ENCODE peak calls at places on chromosomes 4 and X, in five cellular contexts. F, E, U, K and M are unnamed samples.

GRCh38 chrX:41322821-41323603 is 10.9 kb upstream of the DDX3X start:
- DNase-seq in F (no peak), E (no peak), K (no peak), U (no peak), M (no peak)

GRCh38 chr4:105198541-105198940 is 51.9 kb downstream of the TET2 start:
- DNase-seq in K (no peak), E (no peak), F (no peak), U (no peak), M (no peak)

GRCh38 chr4:36392049-36392448 is 110.6 kb downstream of the DTHD1 start:
- DNase-seq in F (peak), K (no peak), E (no peak), U (no peak), M (no peak)

GRCh38 chr4:110867981-110868380 is 245.1 kb upstream of the PITX2 start:
- DNase-seq in U (no peak), K (peak), E (no peak), F (no peak), M (no peak)

GRCh38 chrX:118550792-118551191 is 55.2 kb downstream of the DOCK11 start:
- DNase-seq in U (no peak), E (no peak), K (no peak), F (no peak), M (peak)

GRCh38 chr4:165079476-165079875 is 25.8 kb downstream of the TRIM75 start:
- DNase-seq in F (peak), E (no peak), U (no peak), K (no peak), M (no peak)

GRCh38 chrX:8044861-8045434 is 117.7 kb upstream of the PNPLA4 start:
- DNase-seq in U (no peak), K (no peak), F (peak), E (no peak), M (no peak)

GRCh38 chr4:39928538-39928937 is 49.2 kb downstream of the PDS5A start:
- DNase-seq in F (no peak), U (no peak), E (no peak), K (no peak), M (no peak)

GRCh38 chr4:25367004-25367621 is 9.9 kb upstream of the ANAPC4 start:
- DNase-seq in F (peak), U (no peak), K (peak), E (no peak), M (peak)

GRCh38 chrX:132875705-132876508 is 82.5 kb downstream of the HS6ST2 start:
- DNase-seq in F (no peak), E (no peak), K (no peak), U (no peak), M (no peak)

GRCh38 chr4:87973283-87974169 is 2.0 kb upstream of the SPP1 start:
- DNase-seq in E (peak), U (no peak), F (peak), K (peak), M (peak)

GRCh38 chrX:40877869-40878268 is 142.5 kb upstream of the MED14 start:
- DNase-seq in K (peak), F (peak), E (no peak), U (peak), M (no peak)

GRCh38 chr4:87103086-87103485 is 117.3 kb downstream of the KLHL8 start:
- DNase-seq in U (no peak), F (no peak), K (no peak), E (no peak), M (no peak)

GRCh38 chr4:20612313-20612712 is 87.9 kb upstream of the PACRGL start:
- DNase-seq in F (peak), U (no peak), K (no peak), E (no peak), M (no peak)

GRCh38 chr4:24845132-24845531 is 49.8 kb downstream of the SOD3 start:
- DNase-seq in K (no peak), E (no peak), F (no peak), U (no peak), M (no peak)

GRCh38 chr4:87865288-87865687 is 32.5 kb downstream of the MEPE start:
- DNase-seq in E (no peak), K (peak), F (peak), U (no peak), M (no peak)

GRCh38 chr4:163191999-163192398 is 25.3 kb upstream of the NAF1 start:
- DNase-seq in F (no peak), K (no peak), U (no peak), E (no peak), M (peak)

GRCh38 chr4:101294591-101294990 is 52.7 kb downstream of the PPP3CA start:
- DNase-seq in U (no peak), E (no peak), F (no peak), K (no peak), M (no peak)

GRCh38 chr4:135277116-135277979 is 1075.8 kb upstream of the PABPC4L start:
- DNase-seq in U (no peak), E (no peak), K (peak), F (peak), M (peak)

GRCh38 chr4:94714761-94715160 is 43.0 kb upstream of the BMPR1B start:
- DNase-seq in E (no peak), K (peak), U (no peak), F (peak), M (peak)

GRCh38 chrX:124211312-124211942 is 121.0 kb upstream of the TEX13D start:
- DNase-seq in U (no peak), K (peak), E (no peak), F (no peak), M (peak)

GRCh38 chr4:70703695-70704332 is 15.5 kb downstream of the UTP3 start:
- DNase-seq in E (no peak), F (peak), K (peak), U (no peak), M (peak)

GRCh38 chrX:100587846-100588245 is 3.1 kb downstream of the TNMD start:
- DNase-seq in U (no peak), E (no peak), F (no peak), K (no peak), M (no peak)

GRCh38 chr4:177155454-177155853 is 154.2 kb upstream of the NEIL3 start:
- DNase-seq in U (no peak), E (no peak), K (no peak), F (no peak), M (no peak)

GRCh38 chrX:275967-276587 is 5.1 kb upstream of the PLCXD1 start:
- DNase-seq in F (peak), U (no peak), K (peak), E (peak), M (peak)

GRCh38 chr4:138217567-138217966 is 24.6 kb downstream of the SLC7A11 start:
- DNase-seq in E (no peak), U (no peak), F (no peak), K (no peak), M (no peak)

GRCh38 chrX:134753185-134754008 is 95.1 kb upstream of the PLAC1 start:
- DNase-seq in E (no peak), F (peak), K (peak), U (no peak), M (peak)

GRCh38 chr4:7430368-7430964 is 4.3 kb downstream of the PSAPL1 start:
- DNase-seq in K (no peak), U (no peak), E (peak), F (no peak), M (no peak)

GRCh38 chrX:48761674-48762471 is at the start of gene GLOD5:
- DNase-seq in K (no peak), E (peak), F (no peak), U (no peak), M (no peak)

DNA sequence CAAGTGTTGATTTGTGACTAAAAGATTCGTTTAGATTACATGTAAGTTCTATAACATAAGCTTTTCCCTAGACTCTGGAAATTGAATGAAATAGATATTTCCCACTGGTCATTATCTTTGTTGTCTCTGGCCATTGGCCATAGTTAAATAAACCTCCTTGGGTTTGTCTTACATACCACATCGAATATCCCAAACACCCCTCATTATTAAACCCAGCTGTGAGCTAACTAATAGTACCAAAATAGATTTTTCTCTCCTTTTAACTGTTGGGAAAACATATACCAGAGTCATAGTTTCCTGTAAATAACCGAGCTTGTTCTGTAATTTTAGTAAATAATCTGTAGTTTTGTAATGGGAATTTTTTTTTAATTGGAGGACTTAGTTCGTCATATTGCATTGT is 534.8 kb downstream of the IQCM start:
- DNase-seq in E (no peak), K (no peak), F (peak), U (no peak), M (no peak)
- TF ChIP-seq CTCF in E (no peak), K (no peak), F (no peak), U (no peak), M (no peak)

GRCh38 chr4:44422912-44423311 is 25.7 kb downstream of the KCTD8 start:
- DNase-seq in E (no peak), F (no peak), K (no peak), U (no peak), M (no peak)

GRCh38 chr4:44421330-44421729 is 27.3 kb downstream of the KCTD8 start:
- DNase-seq in F (no peak), K (no peak), E (no peak), U (no peak), M (no peak)

DNA sequence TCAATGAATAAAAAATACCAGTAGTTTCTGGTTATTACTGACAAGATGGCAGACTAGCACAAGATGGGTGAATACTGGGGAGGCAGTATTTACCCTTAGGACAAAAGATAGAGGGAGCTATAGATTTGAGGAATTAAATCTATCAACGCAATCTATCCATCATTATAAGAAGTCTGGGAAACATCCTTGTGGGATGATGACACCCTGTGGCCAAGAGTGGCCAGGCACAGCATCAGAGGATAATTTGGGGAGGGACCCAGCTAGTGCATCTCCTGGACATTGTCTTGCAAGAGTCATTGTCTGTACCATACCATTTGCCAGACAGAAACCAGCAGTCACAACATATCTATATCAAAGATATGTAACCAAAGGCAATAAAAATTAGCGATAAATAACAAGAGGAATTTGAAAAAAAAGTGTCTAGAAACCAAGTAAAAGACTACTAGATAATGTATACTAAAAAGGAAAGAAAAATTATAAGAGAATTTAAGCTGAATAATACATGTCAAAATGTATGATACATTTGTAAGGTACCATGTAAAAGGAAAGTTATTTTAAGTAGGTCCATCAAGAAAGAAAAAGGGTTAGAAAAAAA is 22.9 kb downstream of the KCTD8 start:
- DNase-seq in E (peak), U (no peak), F (peak), K (peak), M (no peak)
- TF ChIP-seq CTCF in E (no peak), U (peak), F (peak), K (peak), M (peak)

DNA sequence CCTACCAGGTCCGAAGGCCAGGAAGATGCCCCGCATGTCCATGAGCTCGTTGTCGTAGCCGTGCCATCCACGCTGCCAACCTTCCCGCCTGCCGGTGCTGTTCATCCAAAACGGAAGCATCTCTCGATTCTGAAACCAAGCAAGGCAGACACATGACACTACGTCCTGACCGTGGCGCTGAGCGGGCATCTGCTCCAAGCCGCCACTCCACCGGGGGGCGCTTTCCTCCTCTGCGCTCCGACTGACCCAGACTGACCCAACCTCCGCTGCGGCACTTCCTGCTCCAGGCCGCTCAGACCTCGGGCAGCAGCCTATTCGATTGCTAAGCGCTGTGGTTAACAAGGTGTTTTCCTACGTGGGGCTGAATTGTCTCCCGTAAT is 120.4 kb downstream of the ENPP6 start:
- DNase-seq in E (peak), U (peak), F (no peak), K (no peak), M (no peak)
- TF ChIP-seq CTCF in E (peak), U (peak), F (no peak), K (peak), M (no peak)

DNA sequence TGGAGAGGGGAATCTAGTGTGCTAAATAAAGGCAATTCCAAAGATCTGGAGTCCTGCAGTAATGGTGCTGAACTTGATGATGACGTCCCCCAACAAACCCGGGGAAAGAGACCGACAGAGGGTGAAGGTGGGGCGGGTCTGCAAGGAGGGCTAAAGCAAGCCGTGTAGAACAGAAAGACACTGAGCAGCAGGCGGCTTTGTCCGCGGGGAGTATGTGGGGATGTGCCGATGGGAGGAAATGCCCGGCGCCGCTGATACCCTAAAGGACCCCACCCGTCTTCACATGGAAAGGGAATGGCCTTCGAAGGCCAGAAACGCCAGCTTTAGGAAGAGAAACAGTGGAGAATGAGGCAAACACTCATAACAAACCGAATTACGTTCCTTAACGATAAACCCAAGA is 528.9 kb downstream of the ZNF674 start:
- DNase-seq in K (no peak), U (no peak), F (no peak), E (no peak), M (no peak)
- TF ChIP-seq CTCF in K (no peak), U (no peak), F (no peak), E (no peak), M (no peak)

GRCh38 chr4:113847710-113848109 is 86.2 kb upstream of the CAMK2D start:
- DNase-seq in U (no peak), K (no peak), E (no peak), F (no peak), M (no peak)

GRCh38 chr4:113846433-113846832 is 84.9 kb upstream of the CAMK2D start:
- DNase-seq in K (no peak), U (no peak), F (no peak), E (no peak), M (no peak)

GRCh38 chr4:113845138-113845537 is 83.6 kb upstream of the CAMK2D start:
- DNase-seq in F (no peak), U (no peak), K (peak), E (no peak), M (no peak)

GRCh38 chr4:113851816-113852215 is 90.3 kb upstream of the CAMK2D start:
- DNase-seq in E (no peak), F (no peak), K (peak), U (no peak), M (no peak)

DNA sequence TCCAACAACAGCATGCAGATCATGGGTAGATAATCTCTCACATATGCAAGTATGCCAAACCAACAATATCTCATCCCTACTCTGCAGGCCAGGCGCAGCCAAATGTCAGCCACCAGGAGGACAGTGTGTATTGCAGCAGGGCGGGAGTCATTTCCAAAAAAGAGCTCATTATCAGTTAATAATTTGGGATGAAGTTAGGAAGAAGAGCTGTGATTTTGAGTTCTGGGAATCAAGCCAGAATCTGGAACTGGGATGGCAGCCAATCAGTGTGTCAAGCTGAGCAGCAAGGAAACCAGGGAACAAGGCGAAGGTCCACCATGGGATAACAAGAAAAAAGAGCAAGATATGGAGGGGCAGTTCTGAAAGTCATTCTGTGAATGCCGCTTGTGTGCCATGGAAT is 88.2 kb upstream of the CAMK2D start:
- DNase-seq in E (no peak), U (no peak), F (no peak), K (peak), M (no peak)
- TF ChIP-seq CTCF in E (no peak), U (no peak), F (no peak), K (no peak), M (no peak)

GRCh38 chr4:108685036-108685686 is 34.8 kb downstream of the OSTC start:
- DNase-seq in F (no peak), K (peak), U (no peak), E (no peak), M (no peak)

GRCh38 chr4:108681321-108681809 is 31.0 kb downstream of the OSTC start:
- DNase-seq in E (no peak), K (no peak), U (no peak), F (no peak), M (no peak)

DNA sequence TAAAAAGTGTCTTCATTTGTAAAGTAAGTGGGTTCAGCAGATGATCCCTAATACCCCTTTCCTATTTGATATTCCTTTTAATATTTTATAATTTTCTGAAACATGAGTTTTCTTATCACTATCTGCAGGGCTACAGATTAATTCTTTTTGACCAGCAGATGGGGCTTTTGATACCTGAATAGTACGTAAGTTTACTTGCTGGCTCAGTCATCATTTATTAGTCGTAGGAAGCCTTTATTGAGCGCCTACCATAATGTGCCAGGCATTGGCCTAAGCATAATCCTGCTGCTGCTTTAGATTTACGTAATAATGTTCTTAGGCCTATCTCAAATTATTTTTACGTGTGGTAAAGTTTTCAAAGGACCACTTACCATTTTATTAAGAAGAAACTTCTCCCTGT is 33.1 kb downstream of the OSTC start:
- DNase-seq in E (no peak), K (peak), F (peak), U (no peak), M (peak)
- TF ChIP-seq CTCF in E (no peak), K (peak), F (peak), U (peak), M (peak)

GRCh38 chrX:150736478-150736877 is 43.3 kb downstream of the MTMR1 start:
- DNase-seq in K (no peak), F (no peak), U (no peak), E (no peak), M (no peak)

GRCh38 chrX:150729956-150730355 is 36.8 kb downstream of the MTMR1 start:
- DNase-seq in E (no peak), U (no peak), F (no peak), K (no peak), M (no peak)

GRCh38 chrX:150731795-150732194 is 38.6 kb downstream of the MTMR1 start:
- DNase-seq in E (no peak), K (peak), F (peak), U (no peak), M (peak)

DNA sequence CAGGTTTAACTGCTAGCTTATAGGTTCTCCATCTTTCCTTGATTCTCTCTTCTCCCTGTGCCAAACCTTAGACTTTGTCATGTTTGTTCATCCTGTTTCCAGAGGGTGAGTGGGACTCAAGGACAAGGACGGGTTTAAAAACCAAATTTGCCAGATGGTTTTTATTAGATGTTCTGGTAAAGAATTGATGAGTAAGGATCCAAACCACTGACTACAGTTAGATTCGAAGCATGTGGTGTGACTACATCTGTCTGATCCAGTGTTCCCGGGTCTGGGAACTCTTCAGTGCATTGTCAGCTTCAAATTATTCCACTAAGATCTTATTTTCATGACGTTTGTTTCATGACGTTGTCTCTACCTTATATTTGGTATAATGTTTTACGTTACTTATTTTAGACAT is 37.5 kb downstream of the MTMR1 start:
- DNase-seq in K (peak), F (peak), U (no peak), E (no peak), M (peak)
- TF ChIP-seq CTCF in K (no peak), F (no peak), U (no peak), E (no peak), M (no peak)

GRCh38 chr4:11151500-11151899 is 277.2 kb downstream of the HS3ST1 start:
- DNase-seq in K (no peak), U (no peak), F (no peak), E (no peak), M (no peak)

GRCh38 chr4:11149612-11150259 is 279.0 kb downstream of the HS3ST1 start:
- DNase-seq in K (peak), F (no peak), U (no peak), E (no peak), M (no peak)

DNA sequence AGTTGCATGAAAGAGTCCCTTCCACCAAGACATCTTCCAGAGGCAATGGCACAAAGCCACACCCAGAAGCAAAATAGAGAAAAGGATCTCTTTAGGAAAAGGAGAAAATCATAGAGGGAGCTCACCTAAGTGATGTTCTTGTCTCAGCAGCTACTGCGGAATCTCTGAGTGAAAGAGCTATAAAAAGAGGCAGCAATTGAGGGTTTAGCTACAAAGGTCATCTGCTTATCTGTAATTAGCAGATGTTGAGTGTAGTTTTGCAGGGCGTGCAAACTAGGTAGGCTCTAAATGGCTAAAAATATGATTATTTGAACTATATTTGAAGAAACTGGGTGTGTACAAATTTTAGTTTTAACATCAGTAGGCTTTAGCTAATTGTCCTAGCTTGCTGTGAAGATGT is 276.0 kb downstream of the HS3ST1 start:
- DNase-seq in U (no peak), F (no peak), E (no peak), K (no peak), M (no peak)
- TF ChIP-seq CTCF in U (no peak), F (no peak), E (no peak), K (no peak), M (no peak)

GRCh38 chr4:106522839-106523238 is 154.3 kb upstream of the GIMD1 start:
- DNase-seq in K (no peak), E (no peak), F (no peak), U (no peak), M (peak)
- TF ChIP-seq CTCF in K (peak), E (no peak), F (no peak), U (no peak), M (peak)